ENCODE peak calls at places on chromosomes 4 and X, in five cellular contexts. Q is WERI-Rb-1, G is hepatocyte, W is left ventricle myocardium inferior, N is esophagus squamous epithelium. F is an unnamed sample.

GRCh38 chrX:40831750-40832149 is 96.4 kb upstream of the MED14 start:
- DNase-seq in Q (no peak), G (no peak), W (no peak), N (no peak), F (no peak)

GRCh38 chrX:139890991-139891700 is 41.7 kb downstream of the ATP11C start:
- DNase-seq in Q (no peak), G (no peak), W (no peak), N (no peak), F (peak; percentile 75)

GRCh38 chrX:18617351-18617750 is 54.6 kb downstream of the RS1 start:
- DNase-seq in Q (no peak), G (peak; percentile 65), W (no peak), N (no peak), F (peak; percentile 54)

GRCh38 chr4:156293657-156294297 is 340.1 kb upstream of the CTSO start:
- DNase-seq in Q (no peak), G (peak; percentile 60), W (no peak), N (no peak), F (peak; percentile 89)

GRCh38 chrX:68504237-68504636 is 5.4 kb downstream of the YIPF6 start:
- DNase-seq in Q (no peak), G (no peak), W (no peak), N (no peak), F (peak; percentile 92)

GRCh38 chrX:11331788-11332187 is 38.6 kb downstream of the AMELX start:
- DNase-seq in Q (no peak), G (no peak), W (no peak), N (no peak), F (no peak)

GRCh38 chr4:180734753-180735432 is 1508.3 kb upstream of the TENM3 start:
- DNase-seq in Q (no peak), G (no peak), W (no peak), N (no peak), F (no peak)

GRCh38 chrX:124373348-124373747 is 27.0 kb downstream of the SH2D1A start:
- DNase-seq in Q (no peak), G (no peak), W (no peak), N (no peak), F (no peak)

GRCh38 chr4:141132689-141133145 is 552 bp downstream of the RNF150 start:
- DNase-seq in Q (no peak), G (peak; percentile 67), W (peak; percentile 59), N (no peak), F (no peak)

GRCh38 chr4:34469518-34469917 is 1774.8 kb downstream of the ARAP2 start:
- DNase-seq in Q (no peak), G (no peak), W (no peak), N (no peak), F (no peak)

GRCh38 chr4:184193556-184194525 is 23.8 kb downstream of the ENPP6 start:
- DNase-seq in Q (no peak), G (no peak), W (no peak), N (no peak), F (no peak)

GRCh38 chr4:148926861-148927260 is 484.6 kb upstream of the NR3C2 start:
- DNase-seq in Q (peak; percentile 42), G (peak; percentile 12), W (peak; percentile 50), N (no peak), F (peak; percentile 38)

GRCh38 chr4:2807571-2807970 is 14.7 kb downstream of the SH3BP2 start:
- DNase-seq in Q (no peak), G (no peak), W (no peak), N (no peak), F (no peak)

DNA sequence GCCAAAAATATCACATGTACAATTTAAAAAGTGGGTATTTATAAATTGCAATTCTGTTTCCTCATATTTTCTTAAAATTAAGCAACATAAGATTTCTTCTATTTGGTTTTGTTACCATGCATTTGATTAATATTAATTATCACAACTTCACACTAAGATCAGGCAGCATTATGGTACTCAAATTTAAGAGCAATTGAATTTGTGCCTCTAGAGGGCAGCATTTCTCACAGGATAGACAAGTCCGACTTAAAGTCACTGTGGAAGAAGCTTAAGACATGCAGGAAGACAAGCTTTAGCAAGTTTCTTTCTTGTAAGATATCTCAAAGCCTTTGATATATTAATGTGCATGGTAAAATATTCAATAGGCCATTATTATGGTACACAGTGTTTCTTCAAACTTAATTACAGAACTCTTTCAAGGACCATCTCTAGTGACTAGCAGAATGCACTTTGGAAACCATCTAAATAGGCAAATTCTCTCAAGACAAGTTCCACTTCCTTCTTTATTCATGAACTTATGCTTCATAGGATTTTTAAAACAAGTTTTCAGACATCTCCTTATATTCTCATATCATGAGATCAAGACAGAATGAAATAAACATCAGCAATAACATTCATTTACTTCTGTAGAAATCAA is 35.0 kb downstream of the FBXW7 start:
- DNase-seq in Q (peak; percentile 69), G (peak; percentile 91), W (no peak), N (peak; percentile 1), F (peak; percentile 94)
- H3K4me3 ChIP-seq in Q (no peak overlapping the region), G (no peak overlapping the region), W (no peak overlapping the region), N (no peak overlapping the region), F (no peak overlapping the region)

DNA sequence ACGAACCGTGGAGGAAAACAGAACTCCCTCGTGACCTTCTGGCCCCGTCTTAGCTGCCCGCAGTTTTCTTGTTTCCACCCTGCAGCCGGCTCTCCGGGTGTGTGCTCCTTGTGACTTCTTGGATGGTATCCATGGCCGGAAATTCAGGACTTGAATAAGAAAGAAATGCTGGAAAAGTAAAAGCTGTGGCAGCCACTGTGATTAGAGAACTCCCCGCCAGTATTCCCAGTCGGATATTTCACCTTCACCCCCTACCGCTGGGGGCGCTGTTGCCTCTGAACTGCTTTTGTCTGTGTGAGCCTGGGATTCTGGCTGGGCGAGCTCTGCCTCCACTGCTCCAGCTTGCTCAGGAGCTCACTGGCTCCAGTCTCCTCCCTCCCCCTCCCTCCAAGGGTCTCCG is 41.5 kb upstream of the CYP4V2 start:
- DNase-seq in Q (peak; percentile 55), G (peak; percentile 52), W (peak; percentile 52), N (no peak), F (peak; percentile 42)
- TF ChIP-seq CTCF in Q (peak; percentile 53), G (peak; percentile 61), W (peak; percentile 65), N (peak; percentile 60), F (peak; percentile 58)

GRCh38 chr4:1499465-1499864 is 93.2 kb upstream of the NKX1-1 start:
- DNase-seq in Q (no peak), G (no peak), W (no peak), N (no peak), F (no peak)
- H3K4me3 ChIP-seq in Q (no peak overlapping the region), G (no peak overlapping the region), W (no peak overlapping the region), N (no peak overlapping the region), F (no peak overlapping the region)

DNA sequence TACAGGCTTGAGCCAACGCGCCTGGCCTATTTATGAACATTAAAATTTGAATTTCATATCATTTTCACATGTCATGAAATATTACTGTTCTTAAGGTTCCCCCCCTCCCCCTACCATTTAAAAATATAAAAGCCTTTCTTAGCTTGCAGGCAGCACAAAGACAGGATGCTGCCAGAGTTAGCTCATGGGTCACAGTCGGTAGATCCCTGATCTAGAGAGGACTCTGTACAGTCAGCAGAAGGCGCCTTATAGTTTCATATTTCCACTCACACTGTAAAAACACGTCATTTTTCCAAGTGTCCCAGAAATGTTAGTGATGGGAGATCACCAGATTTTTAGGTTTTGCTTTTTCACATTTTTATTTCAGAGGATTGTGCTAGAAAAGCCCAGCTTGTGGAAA is 12.2 kb downstream of the NOCT start:
- DNase-seq in Q (no peak), G (no peak), W (no peak), N (no peak), F (peak; percentile 53)
- TF ChIP-seq CTCF in Q (no peak), G (no peak), W (no peak), N (no peak), F (no peak)

DNA sequence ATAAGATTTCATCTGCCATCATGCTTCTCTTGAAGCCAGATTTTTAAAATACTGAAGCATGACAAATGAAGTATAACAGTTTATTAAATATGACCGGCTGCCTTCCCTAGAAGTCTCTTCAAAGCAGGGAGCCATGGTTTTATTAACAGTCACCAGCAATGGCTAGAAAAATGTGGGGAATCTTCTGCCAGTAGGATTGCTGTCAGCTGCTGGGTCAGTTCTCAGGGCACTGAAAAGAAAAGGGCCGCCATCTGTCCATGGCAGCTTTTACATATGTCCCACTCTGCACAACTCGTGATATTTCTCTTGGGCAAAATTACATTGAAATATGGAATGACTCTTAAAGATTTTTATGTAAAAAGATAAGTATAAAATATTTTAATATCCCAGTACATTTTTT is 2.8 kb downstream of the CCNG2 start:
- DNase-seq in Q (no peak), G (no peak), W (no peak), N (no peak), F (no peak)
- H3K4me3 ChIP-seq in Q (no peak overlapping the region), G (peak overlapping the region; percentile 83), W (no peak overlapping the region), N (no peak overlapping the region), F (no peak overlapping the region)

F was measured in fibroblast of mammary gland.